ENCODE peak calls at places on chromosomes 5 and 9, in five cellular contexts. One of them, this sample, is unnamed.

GRCh38 chr9:137067860-137068538 is 2.4 kb downstream of the SAPCD2 start:
- DNase-seq in GM12878: no peak
- DNase-seq in SK-N-SH: peak
- DNase-seq in K562: peak
- DNase-seq in HepG2: peak
- DNase-seq in this sample: peak

GRCh38 chr9:2597483-2597882 is 24.1 kb upstream of the VLDLR start:
- DNase-seq in GM12878: no peak
- DNase-seq in K562: no peak
- DNase-seq in HepG2: no peak
- DNase-seq in SK-N-SH: no peak
- DNase-seq in this sample: no peak

GRCh38 chr5:73032635-73033034 is 76.8 kb downstream of the FCHO2 start:
- DNase-seq in SK-N-SH: no peak
- DNase-seq in HepG2: no peak
- DNase-seq in K562: no peak
- DNase-seq in GM12878: no peak
- DNase-seq in this sample: no peak

GRCh38 chr5:370959-371810 is 49.7 kb downstream of the AHRR start:
- DNase-seq in HepG2: no peak
- DNase-seq in K562: no peak
- DNase-seq in GM12878: no peak
- DNase-seq in SK-N-SH: no peak
- DNase-seq in this sample: no peak

GRCh38 chr9:112495614-112496013 is 9.0 kb downstream of the KIAA1958 start:
- DNase-seq in K562: no peak
- DNase-seq in SK-N-SH: no peak
- DNase-seq in HepG2: peak
- DNase-seq in GM12878: no peak
- DNase-seq in this sample: peak

GRCh38 chr9:5610491-5610890 is 18.4 kb upstream of the RIC1 start:
- DNase-seq in GM12878: no peak
- DNase-seq in HepG2: no peak
- DNase-seq in K562: no peak
- DNase-seq in SK-N-SH: no peak
- DNase-seq in this sample: no peak

GRCh38 chr9:134048582-134048968 is 19.3 kb downstream of the BRD3 start:
- DNase-seq in SK-N-SH: no peak
- DNase-seq in GM12878: no peak
- DNase-seq in K562: no peak
- DNase-seq in HepG2: no peak
- DNase-seq in this sample: no peak

GRCh38 chr5:138622051-138622450 is 46.9 kb upstream of the HSPA9 start:
- DNase-seq in HepG2: no peak
- DNase-seq in GM12878: no peak
- DNase-seq in SK-N-SH: no peak
- DNase-seq in K562: no peak
- DNase-seq in this sample: no peak

GRCh38 chr5:44532981-44533380 is 143.8 kb upstream of the FGF10 start:
- DNase-seq in GM12878: no peak
- DNase-seq in SK-N-SH: no peak
- DNase-seq in K562: no peak
- DNase-seq in HepG2: no peak
- DNase-seq in this sample: no peak

GRCh38 chr5:174418809-174419522 is 305.4 kb upstream of the MSX2 start:
- DNase-seq in HepG2: peak
- DNase-seq in GM12878: no peak
- DNase-seq in K562: no peak
- DNase-seq in SK-N-SH: peak
- DNase-seq in this sample: no peak

GRCh38 chr5:51148437-51148836 is 234.8 kb upstream of the ISL1 start:
- DNase-seq in K562: no peak
- DNase-seq in SK-N-SH: no peak
- DNase-seq in HepG2: no peak
- DNase-seq in GM12878: no peak
- DNase-seq in this sample: no peak

GRCh38 chr5:73999306-73999705 is 373.3 kb downstream of the ARHGEF28 start:
- DNase-seq in GM12878: no peak
- DNase-seq in SK-N-SH: no peak
- DNase-seq in HepG2: no peak
- DNase-seq in K562: no peak
- DNase-seq in this sample: no peak

GRCh38 chr9:15724006-15724405 is 171.2 kb downstream of the CCDC171 start:
- DNase-seq in SK-N-SH: no peak
- DNase-seq in GM12878: no peak
- DNase-seq in HepG2: no peak
- DNase-seq in K562: no peak
- DNase-seq in this sample: no peak

GRCh38 chr9:96540106-96540505 is 79.5 kb downstream of the CDC14B start:
- DNase-seq in K562: no peak
- DNase-seq in HepG2: no peak
- DNase-seq in SK-N-SH: no peak
- DNase-seq in GM12878: no peak
- DNase-seq in this sample: no peak

GRCh38 chr9:13033959-13034695 is 245.4 kb downstream of the MPDZ start:
- DNase-seq in GM12878: no peak
- DNase-seq in K562: peak
- DNase-seq in SK-N-SH: peak
- DNase-seq in HepG2: peak
- DNase-seq in this sample: no peak

GRCh38 chr5:95969646-95970358 is 8.2 kb upstream of the ELL2 start:
- DNase-seq in GM12878: no peak
- DNase-seq in HepG2: peak
- DNase-seq in SK-N-SH: no peak
- DNase-seq in K562: no peak
- DNase-seq in this sample: peak

GRCh38 chr5:156585999-156586398 is 259.0 kb downstream of the SGCD start:
- DNase-seq in K562: no peak
- DNase-seq in HepG2: no peak
- DNase-seq in GM12878: no peak
- DNase-seq in SK-N-SH: no peak
- DNase-seq in this sample: no peak

GRCh38 chr9:114283551-114284111 is 39.3 kb upstream of the ORM1 start:
- DNase-seq in HepG2: no peak
- DNase-seq in SK-N-SH: no peak
- DNase-seq in K562: no peak
- DNase-seq in GM12878: no peak
- DNase-seq in this sample: no peak

GRCh38 chr9:114284316-114285060 is 38.4 kb upstream of the ORM1 start:
- DNase-seq in GM12878: no peak
- DNase-seq in K562: no peak
- DNase-seq in HepG2: no peak
- DNase-seq in SK-N-SH: no peak
- DNase-seq in this sample: no peak

GRCh38 chr9:114287001-114287762 is 35.7 kb upstream of the ORM1 start:
- DNase-seq in GM12878: no peak
- DNase-seq in SK-N-SH: no peak
- DNase-seq in HepG2: no peak
- DNase-seq in K562: no peak
- DNase-seq in this sample: no peak

GRCh38 chr9:114286146-114286679 is 36.7 kb upstream of the ORM1 start:
- DNase-seq in K562: no peak
- DNase-seq in SK-N-SH: peak
- DNase-seq in GM12878: no peak
- DNase-seq in HepG2: no peak
- DNase-seq in this sample: no peak

DNA sequence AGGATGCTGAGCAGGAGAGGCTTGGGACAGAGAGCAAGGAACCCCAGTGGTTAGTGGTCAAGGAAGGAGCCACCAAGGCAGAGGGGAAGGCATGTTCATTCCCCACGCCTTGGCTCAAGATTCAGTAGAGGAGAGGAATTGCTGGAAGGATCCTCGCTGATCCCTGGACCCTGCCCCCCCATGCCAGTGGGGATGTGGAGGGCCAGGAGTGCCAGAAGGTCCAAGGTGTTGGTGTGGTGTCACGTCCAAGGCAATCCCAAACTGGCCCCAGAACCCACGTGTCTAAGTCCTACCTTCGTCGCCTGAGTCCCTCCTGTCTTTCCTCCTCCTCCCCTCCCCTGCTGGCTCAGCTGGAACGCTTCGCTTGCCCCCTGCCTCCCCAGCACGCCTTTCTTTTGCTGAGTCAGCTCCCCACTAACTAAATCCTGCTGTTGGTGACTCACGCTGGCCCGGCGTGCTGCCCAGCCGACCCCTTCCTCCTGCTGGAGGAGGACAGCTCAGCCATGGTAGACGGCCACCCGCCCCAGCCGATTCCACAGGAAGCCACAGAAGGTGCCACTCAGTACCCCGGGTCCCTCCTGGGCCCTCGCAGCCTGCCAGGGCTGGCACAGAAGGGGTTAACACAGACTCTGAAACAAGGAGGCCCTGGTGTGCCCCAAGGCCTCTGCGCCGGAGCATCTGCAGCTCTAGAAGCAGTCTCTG is 37.6 kb upstream of the ORM1 start:
- DNase-seq in HepG2: no peak
- DNase-seq in SK-N-SH: peak
- DNase-seq in K562: peak
- DNase-seq in GM12878: no peak
- DNase-seq in this sample: no peak
- TF ChIP-seq REST in HepG2: no peak
- TF ChIP-seq REST in SK-N-SH: peak
- TF ChIP-seq REST in K562: no peak
- TF ChIP-seq REST in GM12878: no peak
- TF ChIP-seq REST in this sample: no peak

DNA sequence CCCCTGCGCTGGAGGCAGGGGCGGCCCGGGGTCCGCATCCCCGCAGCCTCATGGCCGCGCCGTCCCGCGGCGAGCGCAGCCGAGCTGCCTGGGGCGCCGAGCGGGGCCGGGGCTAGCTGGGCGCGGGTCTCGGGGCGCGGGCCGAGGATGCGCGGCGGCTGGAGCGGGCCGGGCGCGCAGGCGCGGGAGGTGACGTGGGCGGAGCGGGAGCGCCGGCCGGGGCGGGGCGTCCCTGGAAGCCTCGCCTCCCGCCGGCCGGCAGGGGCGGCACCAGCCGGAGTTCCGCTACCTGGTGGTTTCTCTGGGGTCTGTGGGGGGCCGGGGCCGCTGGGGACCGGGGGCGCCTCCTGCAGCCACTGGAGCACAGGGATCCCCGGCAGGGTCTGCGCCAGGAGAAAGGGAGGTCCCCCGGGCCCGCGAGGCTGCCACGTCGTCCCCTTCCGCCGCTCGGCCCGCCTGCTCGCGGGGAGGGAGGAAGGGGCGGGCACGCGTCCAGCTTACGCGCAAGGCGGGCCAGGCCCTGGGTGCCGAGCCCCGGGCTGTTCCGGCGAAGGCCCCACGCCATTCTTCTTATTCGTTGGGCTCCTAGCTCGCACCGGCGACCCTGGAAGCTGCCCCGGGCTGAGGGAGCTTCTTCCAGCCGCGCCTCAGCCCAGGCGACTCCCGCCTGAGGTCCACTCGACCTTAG is at the start of gene LPCAT1:
- DNase-seq in SK-N-SH: peak
- DNase-seq in GM12878: no peak
- DNase-seq in K562: peak
- DNase-seq in HepG2: peak
- DNase-seq in this sample: peak
- TF ChIP-seq POLR2AphosphoS5 in SK-N-SH: no peak
- TF ChIP-seq POLR2AphosphoS5 in GM12878: peak
- TF ChIP-seq POLR2AphosphoS5 in K562: no peak
- TF ChIP-seq POLR2AphosphoS5 in HepG2: no peak
- TF ChIP-seq POLR2AphosphoS5 in this sample: no peak

GRCh38 chr5:172177232-172177631 is 10.8 kb downstream of the STK10 start:
- DNase-seq in K562: no peak
- DNase-seq in GM12878: no peak
- DNase-seq in HepG2: no peak
- DNase-seq in SK-N-SH: no peak
- DNase-seq in this sample: no peak

GRCh38 chr5:172172912-172173591 is 15.0 kb downstream of the STK10 start:
- DNase-seq in HepG2: no peak
- DNase-seq in GM12878: no peak
- DNase-seq in SK-N-SH: peak
- DNase-seq in K562: no peak
- DNase-seq in this sample: no peak

GRCh38 chr5:172175263-172175719 is 12.7 kb downstream of the STK10 start:
- DNase-seq in K562: no peak
- DNase-seq in SK-N-SH: no peak
- DNase-seq in GM12878: peak
- DNase-seq in HepG2: peak
- DNase-seq in this sample: peak

GRCh38 chr5:172171118-172171775 is 16.8 kb downstream of the STK10 start:
- DNase-seq in K562: no peak
- DNase-seq in SK-N-SH: no peak
- DNase-seq in HepG2: no peak
- DNase-seq in GM12878: no peak
- DNase-seq in this sample: no peak

GRCh38 chr5:172173771-172174170 is 14.3 kb downstream of the STK10 start:
- DNase-seq in K562: no peak
- DNase-seq in HepG2: no peak
- DNase-seq in SK-N-SH: no peak
- DNase-seq in GM12878: no peak
- DNase-seq in this sample: peak
- TF ChIP-seq GABPA in K562: no peak
- TF ChIP-seq GABPA in HepG2: no peak
- TF ChIP-seq GABPA in SK-N-SH: no peak
- TF ChIP-seq GABPA in GM12878: no peak
- TF ChIP-seq GABPA in this sample: no peak

GRCh38 chr9:88747768-88748167 is 212.8 kb downstream of the NXNL2 start:
- DNase-seq in GM12878: no peak
- DNase-seq in HepG2: no peak
- DNase-seq in K562: peak
- DNase-seq in SK-N-SH: no peak
- DNase-seq in this sample: peak

GRCh38 chr9:88746029-88746743 is 211.2 kb downstream of the NXNL2 start:
- DNase-seq in GM12878: no peak
- DNase-seq in HepG2: no peak
- DNase-seq in SK-N-SH: no peak
- DNase-seq in K562: no peak
- DNase-seq in this sample: no peak

GRCh38 chr9:88746744-88747398 is 211.9 kb downstream of the NXNL2 start:
- DNase-seq in K562: no peak
- DNase-seq in SK-N-SH: no peak
- DNase-seq in HepG2: no peak
- DNase-seq in GM12878: no peak
- DNase-seq in this sample: no peak

GRCh38 chr9:88742483-88742882 is 207.5 kb downstream of the NXNL2 start:
- DNase-seq in SK-N-SH: no peak
- DNase-seq in GM12878: no peak
- DNase-seq in K562: no peak
- DNase-seq in HepG2: no peak
- DNase-seq in this sample: no peak

DNA sequence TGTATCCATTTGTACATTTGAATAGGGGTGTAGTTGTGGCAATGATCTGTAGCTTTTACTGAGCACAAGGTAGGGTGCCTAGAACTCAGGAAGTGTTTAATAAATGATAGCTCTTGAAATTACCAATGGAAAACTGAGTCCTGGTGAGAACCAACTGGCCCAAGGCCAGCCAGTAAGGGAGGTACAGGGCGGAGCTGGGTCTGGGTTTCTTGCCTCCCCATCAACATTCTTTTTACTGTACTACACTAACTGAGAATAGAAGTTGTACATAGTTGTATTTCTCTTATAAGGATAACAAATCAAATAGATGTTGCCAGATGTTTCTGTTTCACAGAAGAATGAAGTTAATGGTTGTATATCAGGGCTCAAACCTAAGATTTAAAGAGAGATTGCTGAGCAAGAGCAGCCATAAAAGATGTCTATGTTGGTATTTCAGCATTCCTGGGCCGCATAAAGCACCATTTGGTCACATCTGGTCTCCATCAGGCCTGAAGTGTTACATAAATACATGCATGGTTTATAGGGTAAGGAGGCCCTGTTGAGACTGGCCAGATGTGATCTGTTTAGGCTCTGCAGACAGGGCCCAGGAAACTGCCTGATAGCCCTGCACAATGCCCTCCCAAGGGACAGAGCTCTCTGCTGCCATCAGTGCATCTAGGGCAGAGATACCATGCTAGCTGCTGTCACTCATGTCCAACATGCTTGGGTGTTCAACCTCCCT is 210.5 kb downstream of the NXNL2 start:
- DNase-seq in GM12878: no peak
- DNase-seq in SK-N-SH: peak
- DNase-seq in K562: no peak
- DNase-seq in HepG2: no peak
- DNase-seq in this sample: no peak
- TF ChIP-seq REST in GM12878: no peak
- TF ChIP-seq REST in SK-N-SH: no peak
- TF ChIP-seq REST in K562: no peak
- TF ChIP-seq REST in HepG2: no peak
- TF ChIP-seq REST in this sample: no peak

This sample was measured in HL-60.